ENCODE peak calls at places on chromosome 21, in nine cellular contexts. H, Q, U, N, A, L, J, V and P are unnamed samples. For H3K9me3, the result is how much of the 10 kb centered on the place peaks cover.

GRCh38 chr21:34670220-34670961 is 1.6 kb downstream of the CLIC6 start:
- DNase-seq in H (no peak), Q (peak), U (no peak), N (no peak), A (no peak), L (no peak), J (peak), V (no peak), P (no peak)

GRCh38 chr21:41283211-41283818 is 33.3 kb upstream of the FAM3B start:
- DNase-seq in H (peak), Q (peak), U (no peak), N (peak), A (no peak), L (no peak), J (no peak), V (no peak), P (peak)

GRCh38 chr21:42479582-42479981 is 16.4 kb downstream of the RSPH1 start:
- DNase-seq in H (no peak), Q (no peak), U (no peak), N (no peak), A (no peak), L (no peak), J (no peak), V (no peak), P (no peak)

GRCh38 chr21:31124005-31124404 is 85.7 kb upstream of the KRTAP19-8 start:
- DNase-seq in H (no peak), Q (no peak), U (no peak), N (no peak), A (no peak), L (no peak), J (no peak), V (no peak), P (no peak)

GRCh38 chr21:41217656-41218380 is 49.9 kb downstream of the BACE2 start:
- DNase-seq in H (peak), Q (peak), U (peak), N (peak), A (no peak), L (peak), J (no peak), V (no peak), P (no peak)

GRCh38 chr21:43866233-43866632 is 1.2 kb downstream of the AGPAT3 start:
- DNase-seq in H (no peak), Q (no peak), U (peak), N (peak), A (no peak), L (peak), J (peak), V (no peak), P (peak)

GRCh38 chr21:35154788-35155187 is 105.7 kb upstream of the RUNX1 start:
- DNase-seq in H (no peak), Q (no peak), U (no peak), N (no peak), A (no peak), L (no peak), J (no peak), V (no peak), P (no peak)

GRCh38 chr21:38470762-38471161 is 27.5 kb downstream of the ERG start:
- DNase-seq in H (no peak), Q (no peak), U (no peak), N (no peak), A (no peak), L (no peak), J (no peak), V (no peak), P (no peak)

GRCh38 chr21:44354001-44354405 is 582 bp downstream of the TRPM2 start:
- DNase-seq in H (no peak), Q (no peak), U (no peak), N (no peak), A (no peak), L (no peak), J (peak), V (no peak), P (no peak)

GRCh38 chr21:36734367-36735200 is 35.7 kb downstream of the SIM2 start:
- DNase-seq in H (no peak), Q (no peak), U (no peak), N (no peak), A (no peak), L (no peak), J (no peak), V (no peak), P (no peak)

GRCh38 chr21:36735201-36735515 is 36.2 kb downstream of the SIM2 start:
- DNase-seq in H (no peak), Q (no peak), U (no peak), N (no peak), A (no peak), L (no peak), J (no peak), V (no peak), P (no peak)

GRCh38 chr21:36733857-36734256 is 34.9 kb downstream of the SIM2 start:
- DNase-seq in H (no peak), Q (no peak), U (no peak), N (no peak), A (no peak), L (no peak), J (no peak), V (no peak), P (no peak)

GRCh38 chr21:36738489-36739126 is 39.7 kb downstream of the SIM2 start:
- DNase-seq in H (no peak), Q (no peak), U (no peak), N (no peak), A (no peak), L (no peak), J (no peak), V (no peak), P (no peak)

DNA sequence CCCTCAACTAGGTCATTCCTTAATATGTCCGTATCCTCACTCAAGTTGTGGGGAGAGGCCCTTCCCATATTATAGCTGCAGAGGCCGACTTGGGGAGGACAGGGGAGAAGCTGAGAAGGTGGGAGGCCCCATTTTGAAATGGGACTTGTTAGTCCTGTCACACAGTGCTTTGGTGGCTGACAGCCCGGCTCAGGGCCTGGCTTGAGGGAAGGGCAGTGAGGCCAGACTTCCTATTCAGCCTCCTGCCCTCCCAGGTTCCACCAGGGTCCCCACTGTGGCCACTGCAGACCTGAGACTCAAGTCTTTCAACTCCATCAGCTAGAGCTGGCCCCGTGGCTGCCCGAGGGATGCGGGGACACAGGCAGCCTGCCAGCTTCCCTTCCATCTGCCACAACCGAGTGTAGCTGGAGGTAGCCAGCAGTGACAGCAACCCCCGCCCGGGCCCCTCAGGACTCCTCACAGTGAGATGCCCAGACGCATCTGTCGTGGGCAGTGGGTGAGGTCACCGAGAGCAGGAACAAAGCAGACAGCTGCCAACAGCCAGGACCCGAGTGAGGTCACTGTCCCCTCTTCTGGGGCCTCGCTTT is 36.9 kb downstream of the SIM2 start:
- DNase-seq in H (no peak), Q (no peak), U (no peak), N (no peak), A (no peak), L (no peak), J (no peak), V (no peak), P (no peak)
- TF ChIP-seq CTCF in H (no peak), Q (no peak), U (no peak), N (no peak), A (no peak), L (no peak), J (no peak), V (no peak), P (no peak)

GRCh38 chr21:32475162-32475812 is 62.8 kb downstream of the EVA1C start:
- DNase-seq in H (no peak), Q (no peak), U (no peak), N (peak), A (no peak), L (no peak), J (no peak), V (no peak), P (no peak)

GRCh38 chr21:32476661-32477423 is 64.3 kb downstream of the EVA1C start:
- DNase-seq in H (no peak), Q (peak), U (no peak), N (no peak), A (no peak), L (no peak), J (no peak), V (no peak), P (no peak)

GRCh38 chr21:32480381-32480780 is 67.9 kb downstream of the EVA1C start:
- DNase-seq in H (no peak), Q (no peak), U (no peak), N (no peak), A (no peak), L (no peak), J (no peak), V (no peak), P (no peak)

GRCh38 chr21:32474179-32475059 is 61.9 kb downstream of the EVA1C start:
- DNase-seq in H (no peak), Q (peak), U (no peak), N (no peak), A (no peak), L (no peak), J (no peak), V (no peak), P (no peak)

DNA sequence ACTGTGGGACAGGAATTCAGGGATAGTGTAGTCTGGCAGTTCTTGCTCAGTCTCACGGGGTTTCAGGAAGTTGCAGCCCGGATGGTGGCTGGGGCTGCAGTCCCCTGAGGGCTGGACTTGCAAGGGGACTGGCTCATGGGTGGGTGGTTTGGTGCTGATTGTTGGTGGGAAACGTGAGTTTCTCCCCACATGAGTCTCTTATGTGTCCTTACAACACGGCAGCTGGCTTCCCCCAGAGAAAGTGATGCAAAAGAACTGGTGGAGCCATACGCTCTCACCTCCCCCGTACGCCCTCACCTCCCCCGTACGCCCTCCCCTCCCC is 64.9 kb downstream of the EVA1C start:
- DNase-seq in H (no peak), Q (no peak), U (no peak), N (no peak), A (no peak), L (no peak), J (no peak), V (no peak), P (no peak)
- H3K9me3 ChIP-seq in H (under half), Q (under half), U (under half), N (under half), A (under half), L (under half), J (under half), V (under half), P (under half)

GRCh38 chr21:46345861-46346260 is 21.9 kb downstream of the PCNT start:
- DNase-seq in H (no peak), Q (no peak), U (no peak), N (no peak), A (no peak), L (no peak), J (no peak), V (no peak), P (no peak)

GRCh38 chr21:46349134-46349760 is 25.3 kb downstream of the PCNT start:
- DNase-seq in H (no peak), Q (no peak), U (no peak), N (no peak), A (no peak), L (no peak), J (peak), V (no peak), P (no peak)

GRCh38 chr21:46346296-46347202 is 22.6 kb downstream of the PCNT start:
- DNase-seq in H (no peak), Q (no peak), U (no peak), N (no peak), A (no peak), L (no peak), J (peak), V (no peak), P (no peak)

GRCh38 chr21:46347203-46347550 is 23.2 kb downstream of the PCNT start:
- DNase-seq in H (no peak), Q (no peak), U (no peak), N (no peak), A (no peak), L (no peak), J (peak), V (no peak), P (no peak)

DNA sequence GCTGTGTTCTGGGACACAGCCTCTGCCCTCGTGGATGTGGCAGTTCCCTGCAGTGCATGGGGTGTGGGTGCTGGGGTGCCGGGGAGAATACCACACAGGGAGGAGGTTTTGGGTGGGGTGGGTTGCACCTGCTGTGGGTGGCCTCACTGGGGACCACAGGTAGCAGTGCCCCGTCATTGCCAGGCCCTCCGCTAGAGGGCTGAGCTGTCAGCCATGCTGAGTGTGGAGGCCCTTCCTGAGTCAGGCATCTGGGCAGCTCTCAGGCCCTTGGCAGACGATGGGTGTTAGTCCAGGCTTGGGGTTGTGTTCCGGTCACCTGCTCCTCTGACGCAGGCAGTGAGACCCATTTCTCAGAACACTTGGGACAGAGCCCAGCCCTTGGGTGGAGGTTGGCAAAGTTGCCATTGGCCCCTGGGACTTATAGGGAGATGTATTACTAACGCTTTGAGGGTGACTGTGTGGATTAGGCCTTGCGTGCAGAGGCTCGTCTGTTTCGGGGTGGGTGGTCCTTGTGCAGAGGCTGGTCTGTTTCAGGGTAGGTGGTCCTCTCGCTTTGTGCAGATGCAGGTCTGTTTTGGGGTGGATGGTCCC is 23.9 kb downstream of the PCNT start:
- DNase-seq in H (no peak), Q (no peak), U (no peak), N (no peak), A (no peak), L (peak), J (peak), V (no peak), P (no peak)
- TF ChIP-seq CTCF in H (no peak), Q (peak), U (no peak), N (no peak), A (peak), L (peak), J (no peak), V (no peak), P (no peak)

DNA sequence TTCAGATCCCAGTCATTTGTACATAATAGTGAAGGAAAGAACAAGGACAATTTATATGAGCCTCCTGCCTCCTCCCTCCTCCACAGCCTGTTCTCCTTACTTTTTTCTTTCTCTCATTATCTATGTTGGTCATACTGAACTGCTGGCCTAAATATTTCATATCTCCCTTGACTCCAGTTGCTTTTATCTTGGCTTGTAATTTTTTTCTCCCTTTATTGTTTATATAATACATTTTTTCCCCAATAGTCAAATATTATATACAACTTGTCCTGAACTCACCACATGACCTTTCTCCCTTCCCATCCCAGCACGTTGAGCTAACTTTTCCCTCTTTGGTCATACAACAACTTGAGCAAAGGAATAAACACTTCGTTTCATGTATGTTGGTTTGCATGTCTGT is 752.1 kb downstream of the LTN1 start:
- DNase-seq in H (no peak), Q (no peak), U (no peak), N (peak), A (no peak), L (no peak), J (no peak), V (no peak), P (no peak)
- H3K9me3 ChIP-seq in H (under half), Q (under half), U (under half), N (under half), A (under half), L (under half), J (under half), V (under half), P (under half)